ENCODE peak calls at places on chromosomes 3 and 15, in nine cellular contexts. J is psoas muscle; I is CD8-positive, alpha-beta memory T cell; A is PC-9; H is SK-N-SH; K is uterus; G is MM.1S; D is ovary; U is adrenal gland. Q is an unnamed sample.

GRCh38 chr15:91456921-91457320 is 356.9 kb downstream of the SV2B start:
- DNase-seq in J (no peak), A (peak; percentile 68), K (no peak), G (no peak), D (no peak), I (no peak), H (no peak), U (no peak), Q (no peak)

GRCh38 chr15:68518046-68518445 is 60.7 kb upstream of the CORO2B start:
- DNase-seq in I (no peak), G (no peak), K (no peak), A (no peak), H (no peak), D (no peak), J (no peak), U (no peak), Q (no peak)

GRCh38 chr15:60351066-60351465 is 46.7 kb downstream of the ANXA2 start:
- DNase-seq in D (no peak), A (no peak), K (no peak), J (no peak), G (no peak), I (no peak), U (no peak), H (no peak), Q (no peak)

GRCh38 chr15:90165659-90166489 is 35.3 kb upstream of the SEMA4B start:
- DNase-seq in D (no peak), K (no peak), G (no peak), U (peak; percentile 91), J (peak; percentile 68), A (peak; percentile 99), H (peak; percentile 42), I (no peak), Q (no peak)

GRCh38 chr15:81311834-81312459 is 12.0 kb downstream of the STARD5 start:
- DNase-seq in G (no peak), D (no peak), H (no peak), U (no peak), I (no peak), K (no peak), J (no peak), A (no peak), Q (no peak)

GRCh38 chr3:128369881-128370642 is 96.6 kb downstream of the DNAJB8 start:
- DNase-seq in U (no peak), A (peak; percentile 23), D (no peak), H (no peak), J (no peak), I (no peak), K (no peak), G (no peak), Q (no peak)

GRCh38 chr3:38532529-38532928 is 36.4 kb downstream of the EXOG start:
- DNase-seq in D (no peak), A (no peak), U (no peak), G (no peak), K (no peak), H (no peak), J (no peak), I (no peak), Q (no peak)

GRCh38 chr3:56314842-56315241 is 153.4 kb downstream of the ERC2 start:
- DNase-seq in A (peak; percentile 37), K (no peak), D (no peak), U (no peak), J (no peak), G (no peak), H (no peak), I (no peak), Q (no peak)

GRCh38 chr15:23897576-23897975 is 210.5 kb upstream of the NDN start:
- DNase-seq in A (no peak), U (no peak), G (no peak), I (no peak), K (no peak), D (no peak), H (peak; percentile 26), J (no peak), Q (no peak)

GRCh38 chr3:48397767-48398681 is 26.0 kb downstream of the FBXW12 start:
- DNase-seq in U (no peak), D (peak; percentile 14), A (no peak), H (peak; percentile 10), I (no peak), J (no peak), G (no peak), K (no peak), Q (no peak)

GRCh38 chr3:126121074-126121473 is 37.1 kb upstream of the SLC41A3 start:
- DNase-seq in H (no peak), U (no peak), A (no peak), I (no peak), D (no peak), K (no peak), G (no peak), J (peak; percentile 24), Q (no peak)

GRCh38 chr3:192188218-192188835 is 539.0 kb downstream of the FGF12 start:
- DNase-seq in G (peak; percentile 87), A (peak; percentile 55), H (peak; percentile 47), D (no peak), K (peak; percentile 39), J (peak; percentile 57), U (peak; percentile 31), I (no peak), Q (no peak)

GRCh38 chr15:29822100-29822684 is at the start of gene TJP1:
- DNase-seq in G (peak; percentile 47), K (peak; percentile 80), J (peak; percentile 85), H (peak; percentile 95), I (no peak), D (peak; percentile 87), A (peak; percentile 47), U (peak; percentile 76), Q (no peak)

GRCh38 chr15:66912441-66912840 is 153.0 kb upstream of the SMAD3 start:
- DNase-seq in H (no peak), K (no peak), D (no peak), J (no peak), G (no peak), U (no peak), A (no peak), I (no peak), Q (no peak)

GRCh38 chr3:195159819-195160175 is 111.2 kb downstream of the XXYLT1 start:
- DNase-seq in J (no peak), G (no peak), U (no peak), D (no peak), K (no peak), H (no peak), A (no peak), I (no peak), Q (no peak)

GRCh38 chr3:195160908-195161434 is 110.0 kb downstream of the XXYLT1 start:
- DNase-seq in G (peak; percentile 84), I (no peak), A (no peak), D (no peak), U (no peak), H (no peak), J (no peak), K (no peak), Q (no peak)

GRCh38 chr3:195160257-195160898 is 110.6 kb downstream of the XXYLT1 start:
- DNase-seq in I (no peak), K (no peak), D (no peak), A (no peak), U (no peak), H (peak; percentile 59), G (no peak), J (no peak), Q (no peak)

GRCh38 chr3:195156286-195156890 is 114.6 kb downstream of the XXYLT1 start:
- DNase-seq in U (no peak), A (no peak), H (no peak), I (no peak), D (no peak), G (no peak), J (no peak), K (no peak), Q (no peak)

GRCh38 chr3:195159117-195159818 is 111.7 kb downstream of the XXYLT1 start:
- DNase-seq in H (no peak), G (no peak), K (no peak), U (no peak), I (no peak), A (no peak), D (no peak), J (no peak), Q (no peak)
- H3K27ac ChIP-seq in H (peak overlapping the region; percentile 62), G (no peak overlapping the region), K (peak overlapping the region; percentile 68), U (no peak overlapping the region), I (no peak overlapping the region), A (no peak overlapping the region), D (no peak overlapping the region), J (no peak overlapping the region), Q (no peak overlapping the region)

GRCh38 chr3:294096-294495 is 97.5 kb downstream of the CHL1 start:
- DNase-seq in U (no peak), I (no peak), G (no peak), D (no peak), J (no peak), K (no peak), A (peak; percentile 43), H (no peak), Q (no peak)

GRCh38 chr3:297585-297984 is 101.0 kb downstream of the CHL1 start:
- DNase-seq in A (no peak), D (no peak), H (no peak), K (no peak), I (no peak), G (no peak), U (no peak), J (no peak), Q (no peak)

GRCh38 chr3:291028-291427 is 94.5 kb downstream of the CHL1 start:
- DNase-seq in I (no peak), D (no peak), G (no peak), J (no peak), U (no peak), H (no peak), K (no peak), A (no peak), Q (no peak)

GRCh38 chr3:292038-292437 is 95.5 kb downstream of the CHL1 start:
- DNase-seq in H (peak; percentile 46), K (no peak), A (no peak), U (no peak), J (no peak), I (no peak), D (no peak), G (no peak), Q (no peak)

GRCh38 chr3:294581-294980 is 98.0 kb downstream of the CHL1 start:
- DNase-seq in K (no peak), J (no peak), U (no peak), G (no peak), H (no peak), I (no peak), A (no peak), D (no peak), Q (no peak)
- H3K9me3 ChIP-seq in K (no peaks in the 10 kb centered on the region), J (no peaks in the 10 kb centered on the region), U (no peaks in the 10 kb centered on the region), G (no peaks in the 10 kb centered on the region), H (no peaks in the 10 kb centered on the region), I (no peaks in the 10 kb centered on the region), A (no peaks in the 10 kb centered on the region), D (no peaks in the 10 kb centered on the region), Q (no peaks in the 10 kb centered on the region)

GRCh38 chr3:12484983-12485327 is 675 bp downstream of the TSEN2 start:
- DNase-seq in D (no peak), J (no peak), U (no peak), I (no peak), A (no peak), H (no peak), G (no peak), K (no peak), Q (no peak)
- H3K27ac ChIP-seq in D (no peak overlapping the region), J (peak overlapping the region; percentile 87), U (no peak overlapping the region), I (peak overlapping the region; percentile 72), A (peak overlapping the region; percentile 52), H (no peak overlapping the region), G (peak overlapping the region; percentile 75), K (peak overlapping the region; percentile 78), Q (peak overlapping the region; percentile 62)

DNA sequence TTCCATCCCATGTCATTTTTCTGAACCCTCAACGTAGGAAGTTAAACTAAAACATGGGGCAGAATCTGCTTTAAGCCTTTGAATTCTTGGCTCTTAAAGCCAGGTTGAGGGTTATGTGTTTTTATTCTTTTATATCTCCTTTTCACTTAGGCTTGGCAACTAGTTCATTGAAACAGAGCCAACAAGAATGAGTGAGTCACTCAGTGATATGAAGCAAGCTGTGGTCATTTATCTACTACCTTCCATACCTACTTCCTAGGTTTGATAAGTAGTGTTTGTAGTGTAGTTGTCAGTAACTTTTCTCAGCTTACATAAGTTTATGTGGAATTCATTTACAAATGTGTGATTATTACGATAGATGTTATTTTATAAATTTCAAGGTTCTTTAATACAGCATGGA is 67.4 kb downstream of the SNRPN start:
- DNase-seq in I (no peak), A (no peak), H (no peak), D (no peak), J (no peak), K (no peak), U (no peak), G (no peak), Q (no peak)
- H3K9me3 ChIP-seq in I (no peaks in the 10 kb centered on the region), A (no peaks in the 10 kb centered on the region), H (no peaks in the 10 kb centered on the region), D (peaks cover 16% of the 10 kb centered on the region), J (peaks cover 40% of the 10 kb centered on the region), K (no peaks in the 10 kb centered on the region), U (no peaks in the 10 kb centered on the region), G (no peaks in the 10 kb centered on the region), Q (peaks cover 97% of the 10 kb centered on the region)